ENCODE peak calls at places on chromosomes 11 and 22, in four cellular contexts. X, L, Q and A are unnamed samples.

GRCh38 chr11:65793144-65793581 is 6.3 kb downstream of the OVOL1 start:
- DNase-seq in Q (peak), L (no peak), X (peak), A (no peak)

GRCh38 chr11:88414385-88414861 is 76.9 kb upstream of the CTSC start:
- DNase-seq in X (peak), L (peak), Q (peak), A (no peak)

GRCh38 chr11:67516806-67517205 is 6.4 kb downstream of the CABP2 start:
- DNase-seq in L (no peak), X (no peak), Q (no peak), A (no peak)

GRCh38 chr22:27213766-27214581 is 556.6 kb downstream of the MIAT start:
- DNase-seq in L (no peak), X (no peak), Q (peak), A (peak)

GRCh38 chr11:91981995-91982394 is 242.6 kb upstream of the FAT3 start:
- DNase-seq in Q (peak), L (no peak), X (peak), A (peak)

GRCh38 chr11:42407379-42407778 is 904.4 kb upstream of the API5 start:
- DNase-seq in Q (no peak), X (no peak), L (peak), A (no peak)

GRCh38 chr11:73234403-73235181 is 16.5 kb downstream of the P2RY2 start:
- DNase-seq in Q (peak), L (no peak), X (no peak), A (no peak)

GRCh38 chr22:47558828-47559700 is 796.6 kb downstream of the TBC1D22A start:
- DNase-seq in X (no peak), L (no peak), Q (no peak), A (no peak)

GRCh38 chr11:70092959-70093358 is 14.8 kb downstream of the ANO1 start:
- DNase-seq in Q (no peak), L (no peak), X (no peak), A (no peak)

GRCh38 chr11:112174789-112175595 is at the start of gene BCO2:
- DNase-seq in L (peak), Q (peak), X (peak), A (peak)

GRCh38 chr11:86265194-86265593 is 20.6 kb downstream of the EED start:
- DNase-seq in X (no peak), L (no peak), Q (no peak), A (no peak)

GRCh38 chr11:62104816-62105610 is 18.8 kb upstream of the INCENP start:
- DNase-seq in X (no peak), Q (no peak), L (no peak), A (no peak)

GRCh38 chr22:46673205-46673604 is 53.0 kb downstream of the GRAMD4 start:
- DNase-seq in Q (no peak), X (no peak), L (no peak), A (no peak)

GRCh38 chr11:71489311-71490043 is 36.5 kb downstream of the NADSYN1 start:
- DNase-seq in L (no peak), Q (no peak), X (no peak), A (no peak)

GRCh38 chr11:58577441-58578135 is 1.3 kb upstream of the ZFP91 start:
- DNase-seq in Q (peak), X (no peak), L (peak), A (no peak)

GRCh38 chr11:35529971-35530495 is 4.6 kb upstream of the PAMR1 start:
- DNase-seq in Q (no peak), X (no peak), L (no peak), A (peak)

GRCh38 chr11:115539844-115540243 is 35.6 kb upstream of the CADM1 start:
- DNase-seq in Q (no peak), L (no peak), X (no peak), A (no peak)

GRCh38 chr11:2209370-2209801 is 37.8 kb upstream of the TH start:
- DNase-seq in L (no peak), Q (no peak), X (peak), A (no peak)